ENCODE peak calls at places on chromosomes 11 and 22, in seven cellular contexts. L is GM23248, D is PC-9, F is left ventricle myocardium inferior, O is lower lobe of right lung, Z is transverse colon, X is mammary epithelial cell. I is an unnamed sample.

GRCh38 chr11:10488121-10488580 is 33.1 kb downstream of the AMPD3 start:
- DNase-seq in L (no peak), D (peak), F (no peak), O (no peak), Z (peak), X (peak), I (no peak)

GRCh38 chr11:3962406-3962840 is 107.0 kb downstream of the STIM1 start:
- DNase-seq in L (no peak), D (no peak), F (no peak), O (no peak), Z (no peak), X (no peak), I (no peak)

GRCh38 chr11:123033895-123034294 is 28.0 kb downstream of the HSPA8 start:
- DNase-seq in L (peak), D (no peak), F (no peak), O (no peak), Z (no peak), X (no peak), I (no peak)

GRCh38 chr11:110152199-110152598 is 59.0 kb downstream of the ZC3H12C start:
- DNase-seq in L (no peak), D (no peak), F (no peak), O (no peak), Z (no peak), X (no peak), I (no peak)

GRCh38 chr11:115497303-115497702 is 6.9 kb downstream of the CADM1 start:
- DNase-seq in L (no peak), D (no peak), F (no peak), O (no peak), Z (no peak), X (no peak), I (no peak)

GRCh38 chr22:41780714-41781507 is 19.6 kb upstream of the CCDC134 start:
- DNase-seq in L (peak), D (no peak), F (peak), O (peak), Z (peak), X (no peak), I (peak)

GRCh38 chr11:27087425-27087824 is 46.8 kb downstream of the BBOX1 start:
- DNase-seq in L (no peak), D (no peak), F (no peak), O (no peak), Z (no peak), X (peak), I (no peak)

GRCh38 chr11:39784873-39785272 is 1674.6 kb downstream of the LRRC4C start:
- DNase-seq in L (no peak), D (no peak), F (no peak), O (no peak), Z (no peak), X (no peak), I (no peak)

GRCh38 chr11:74520927-74521665 is 27.6 kb upstream of the LIPT2 start:
- DNase-seq in L (no peak), D (no peak), F (no peak), O (no peak), Z (no peak), X (no peak), I (no peak)

GRCh38 chr11:74579577-74580270 is 12.7 kb upstream of the POLD3 start:
- DNase-seq in L (no peak), D (no peak), F (no peak), O (no peak), Z (no peak), X (no peak), I (no peak)

GRCh38 chr22:19431641-19432091 is at the start of gene HIRA:
- DNase-seq in L (peak), D (peak), F (peak), O (peak), Z (peak), X (peak), I (peak)

GRCh38 chr11:49151211-49151610 is 57.2 kb downstream of the FOLH1 start:
- DNase-seq in L (no peak), D (no peak), F (no peak), O (no peak), Z (no peak), X (no peak), I (no peak)

GRCh38 chr11:128593281-128593680 is 5.9 kb upstream of the ETS1 start:
- DNase-seq in L (peak), D (no peak), F (no peak), O (no peak), Z (no peak), X (no peak), I (no peak)

GRCh38 chr11:127109796-127110195 is 109.2 kb upstream of the KIRREL3 start:
- DNase-seq in L (no peak), D (no peak), F (no peak), O (no peak), Z (no peak), X (no peak), I (no peak)

GRCh38 chr22:21961127-21961867 is 8.6 kb upstream of the PPM1F start:
- DNase-seq in L (no peak), D (no peak), F (no peak), O (no peak), Z (no peak), X (no peak), I (no peak)

GRCh38 chr22:49754674-49755590 is 72.7 kb downstream of the BRD1 start:
- DNase-seq in L (no peak), D (no peak), F (no peak), O (no peak), Z (no peak), X (no peak), I (no peak)

DNA sequence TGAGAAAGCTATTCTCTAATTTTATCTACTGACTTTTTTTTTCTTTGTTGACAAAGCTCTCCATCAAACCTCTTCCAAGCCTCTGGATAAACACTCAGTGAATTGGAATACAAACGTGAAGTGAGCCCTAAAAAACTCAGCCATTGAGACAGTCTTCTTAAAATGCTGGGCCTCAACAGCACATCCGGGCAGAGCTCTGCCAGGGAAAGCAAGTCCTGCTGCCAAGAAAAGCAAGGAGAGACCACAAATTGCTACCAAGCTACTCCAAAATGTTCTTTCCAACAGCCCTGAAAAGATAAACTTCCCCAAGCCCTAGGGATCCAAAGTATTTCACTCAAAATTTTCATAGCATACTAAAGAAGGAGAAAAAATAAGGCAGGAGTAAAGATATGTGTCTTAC is 7.8 kb upstream of the SLC1A2 start:
- DNase-seq in L (peak), D (no peak), F (peak), O (no peak), Z (no peak), X (no peak), I (no peak)
- H3K4me3 ChIP-seq in L (no peak), D (no peak), F (no peak), O (no peak), Z (no peak), X (no peak), I (no peak)

GRCh38 chr11:68143310-68143689 is 22.1 kb upstream of the CHKA start:
- DNase-seq in L (no peak), D (peak), F (no peak), O (no peak), Z (no peak), X (no peak), I (no peak)
- H3K27ac ChIP-seq in L (no peak), D (no peak), F (no peak), O (no peak), Z (no peak), X (no peak), I (no peak)

DNA sequence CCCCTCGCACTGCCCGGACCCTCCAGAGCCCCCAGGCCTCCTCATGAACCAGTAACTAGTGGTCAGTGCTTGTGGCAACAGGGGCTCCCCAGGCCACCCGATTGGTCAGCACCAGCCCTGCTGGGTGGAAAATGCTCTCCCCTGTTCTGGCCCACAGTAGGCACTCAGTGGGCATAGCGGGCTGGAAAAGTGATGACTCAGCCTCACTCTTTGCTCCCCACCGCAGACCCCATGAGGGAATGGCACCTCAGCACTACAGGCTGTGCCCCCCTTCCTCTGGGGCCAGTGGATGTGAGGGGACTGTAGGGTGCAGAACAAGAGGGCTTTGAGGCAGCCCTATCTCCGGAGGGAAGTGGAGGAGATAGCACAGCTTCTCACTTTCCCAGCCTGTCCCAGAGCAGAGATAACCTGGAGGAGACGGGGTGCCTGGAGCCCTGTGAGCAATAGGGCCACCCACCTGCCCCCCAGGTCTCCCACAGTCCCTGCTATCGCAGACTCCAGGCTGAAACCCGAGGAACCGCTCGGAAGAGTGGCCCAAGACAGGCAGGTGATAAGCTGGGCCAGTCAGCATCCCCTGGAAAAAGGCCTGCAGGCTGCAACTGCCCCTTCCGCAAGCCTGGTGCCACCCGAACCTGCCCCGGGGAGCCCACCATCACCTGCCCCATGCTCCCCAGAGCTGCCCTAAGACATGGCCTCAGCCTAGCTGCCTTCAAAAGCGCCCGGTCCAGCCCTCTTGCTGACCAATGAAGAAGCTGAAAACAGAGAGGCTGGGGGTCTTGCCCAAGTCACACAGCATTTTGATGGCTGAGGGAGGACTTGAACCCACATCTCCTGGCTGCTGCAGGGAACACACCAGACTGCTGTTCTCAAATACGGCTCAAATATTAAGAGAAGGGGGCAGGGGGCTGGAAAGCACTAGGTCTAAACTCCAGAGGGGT is 29.4 kb upstream of the PDGFB start:
- DNase-seq in L (no peak), D (no peak), F (no peak), O (no peak), Z (no peak), X (no peak), I (no peak)
- H3K4me3 ChIP-seq in L (no peak), D (no peak), F (no peak), O (no peak), Z (no peak), X (no peak), I (no peak)

DNA sequence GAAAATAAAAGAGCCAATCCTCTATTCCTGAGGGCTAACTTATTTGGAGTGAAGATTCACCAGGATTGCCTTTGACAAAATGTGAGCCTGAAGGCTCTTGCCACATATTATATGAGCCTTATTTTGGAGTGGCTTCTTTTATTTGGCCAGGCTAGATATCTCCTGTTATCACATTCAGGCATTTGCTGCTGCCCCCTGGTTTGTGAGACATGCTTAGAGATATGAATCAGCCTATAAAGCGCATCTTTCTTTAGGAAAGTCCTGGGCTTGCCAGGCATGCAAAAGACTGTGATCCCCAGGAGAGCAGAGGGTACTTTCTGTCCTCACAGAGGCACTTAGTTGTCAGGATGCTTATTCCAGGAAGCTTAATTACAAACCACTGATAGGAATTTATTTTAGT is 333.2 kb downstream of the FAT3 start:
- DNase-seq in L (no peak), D (no peak), F (no peak), O (no peak), Z (no peak), X (no peak), I (no peak)
- H3K27ac ChIP-seq in L (no peak), D (no peak), F (no peak), O (no peak), Z (no peak), X (no peak), I (no peak)

DNA sequence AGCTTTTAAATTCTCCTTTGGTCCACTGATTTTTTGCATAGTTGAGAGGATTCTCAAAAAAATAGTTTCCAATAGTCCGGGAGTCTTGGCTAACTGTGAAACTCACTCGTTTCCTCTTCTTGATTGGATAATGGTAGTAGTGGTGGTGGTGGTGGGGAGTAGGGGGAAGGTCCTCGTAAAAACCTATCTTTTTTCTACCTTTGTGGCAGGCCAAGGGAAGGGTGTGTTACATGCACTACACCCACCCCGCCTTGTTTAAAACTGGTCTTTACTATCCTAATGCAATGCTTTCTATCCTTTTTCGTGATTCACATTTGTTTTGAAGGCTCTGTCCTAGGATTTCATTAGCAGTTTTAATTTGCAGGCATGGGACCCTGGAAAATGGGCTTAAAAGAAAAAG is 4.8 kb downstream of the TEAD1 start:
- DNase-seq in L (no peak), D (no peak), F (no peak), O (no peak), Z (no peak), X (no peak), I (no peak)
- H3K4me3 ChIP-seq in L (peak), D (peak), F (no peak), O (no peak), Z (no peak), X (no peak), I (no peak)

GRCh38 chr11:46208803-46209202 is 68.7 kb upstream of the CREB3L1 start:
- DNase-seq in L (no peak), D (no peak), F (no peak), O (no peak), Z (no peak), X (no peak), I (no peak)
- H3K27ac ChIP-seq in L (no peak), D (no peak), F (no peak), O (no peak), Z (no peak), X (no peak), I (no peak)

GRCh38 chr11:117884994-117885393 is 8.5 kb upstream of the FXYD6 start:
- DNase-seq in L (peak), D (no peak), F (no peak), O (no peak), Z (no peak), X (peak), I (no peak)

GRCh38 chr11:117888140-117888561 is 11.7 kb upstream of the FXYD6 start:
- DNase-seq in L (no peak), D (no peak), F (no peak), O (no peak), Z (no peak), X (no peak), I (no peak)

GRCh38 chr11:117887431-117888139 is 11.1 kb upstream of the FXYD6 start:
- DNase-seq in L (no peak), D (no peak), F (no peak), O (no peak), Z (no peak), X (no peak), I (no peak)

GRCh38 chr11:117883063-117883462 is 6.6 kb upstream of the FXYD6 start:
- DNase-seq in L (no peak), D (no peak), F (no peak), O (no peak), Z (no peak), X (no peak), I (no peak)

DNA sequence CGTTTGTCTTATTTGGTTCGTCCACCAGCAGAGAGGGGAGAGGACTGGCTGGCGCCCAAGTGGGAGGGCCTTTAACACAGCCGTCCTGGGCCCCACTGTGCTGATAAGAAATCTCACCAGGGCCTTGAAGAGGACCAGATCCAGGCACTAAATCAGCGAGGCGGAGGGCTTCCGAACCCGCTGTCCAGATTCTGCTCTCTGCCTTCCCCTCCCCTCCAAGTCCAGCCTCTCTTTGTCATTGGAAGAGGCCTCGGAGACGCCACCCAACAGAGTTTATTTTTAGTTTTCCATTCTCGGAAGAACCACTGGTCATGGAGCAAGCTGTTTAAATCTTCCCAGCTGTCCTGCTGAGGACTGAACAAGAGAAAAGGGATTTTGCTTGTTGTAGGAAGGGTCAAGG is 9.3 kb upstream of the FXYD6 start:
- DNase-seq in L (no peak), D (no peak), F (peak), O (no peak), Z (peak), X (no peak), I (no peak)
- H3K4me3 ChIP-seq in L (no peak), D (no peak), F (peak), O (peak), Z (no peak), X (no peak), I (no peak)